ENCODE peak calls at places on chromosomes 11 and 22, in five cellular contexts. N, X, O, A and Q are unnamed samples.
A peak's percentile ranks its signal among the peaks of the same experiment; 100 is the strongest.

GRCh38 chr22:20550851-20551744 is 43.7 kb downstream of the MED15 start:
- DNase-seq in N (no peak), X (peak; percentile 68), O (peak; percentile 34), A (no peak), Q (no peak)

GRCh38 chr11:46857666-46858065 is 11.6 kb upstream of the CKAP5 start:
- DNase-seq in N (no peak), X (no peak), O (peak; percentile 12), A (no peak), Q (no peak)

GRCh38 chr11:75334402-75334891 is 17.0 kb downstream of the ARRB1 start:
- DNase-seq in N (no peak), X (no peak), O (no peak), A (no peak), Q (no peak)

GRCh38 chr11:103624708-103625623 is 411.5 kb upstream of the DDI1 start:
- DNase-seq in N (no peak), X (no peak), O (no peak), A (no peak), Q (no peak)

GRCh38 chr11:124174001-124174400 is 9.1 kb upstream of the OR10D3 start:
- DNase-seq in N (no peak), X (no peak), O (peak; percentile 23), A (peak; percentile 51), Q (no peak)

GRCh38 chr11:106091480-106092123 is 14.1 kb downstream of the AASDHPPT start:
- DNase-seq in N (no peak), X (no peak), O (no peak), A (no peak), Q (no peak)

GRCh38 chr11:65420506-65421203 is 1.9 kb upstream of the NEAT1 start:
- DNase-seq in N (no peak), X (no peak), O (no peak), A (no peak), Q (no peak)

GRCh38 chr11:113715882-113716625 is 9.9 kb upstream of the TMPRSS5 start:
- DNase-seq in N (no peak), X (no peak), O (no peak), A (no peak), Q (no peak)

GRCh38 chr11:26187639-26188038 is 144.3 kb upstream of the ANO3 start:
- DNase-seq in N (no peak), X (no peak), O (peak; percentile 7), A (no peak), Q (no peak)

GRCh38 chr11:109425554-109425953 is 3.6 kb downstream of the C11orf87 start:
- DNase-seq in N (no peak), X (no peak), O (no peak), A (no peak), Q (no peak)

GRCh38 chr11:90288207-90288821 is 65.5 kb upstream of the CHORDC1 start:
- DNase-seq in N (no peak), X (no peak), O (no peak), A (no peak), Q (no peak)

GRCh38 chr11:1878134-1879031 is 13.3 kb downstream of the PRR33 start:
- DNase-seq in N (peak; percentile 64), X (peak; percentile 69), O (peak; percentile 7), A (no peak), Q (peak; percentile 29)

GRCh38 chr11:47408598-47409439 is 429 bp downstream of the SLC39A13 start:
- DNase-seq in N (no peak), X (peak; percentile 85), O (peak; percentile 53), A (peak; percentile 71), Q (peak; percentile 43)

GRCh38 chr11:35464308-35464707 is 45.0 kb upstream of the SLC1A2 start:
- DNase-seq in N (no peak), X (no peak), O (no peak), A (no peak), Q (no peak)

GRCh38 chr11:10208045-10208674 is 85.9 kb downstream of the SBF2 start:
- DNase-seq in N (no peak), X (no peak), O (no peak), A (no peak), Q (no peak)

GRCh38 chr11:75437966-75438659 is 5.1 kb upstream of the KLHL35 start:
- DNase-seq in N (no peak), X (no peak), O (no peak), A (no peak), Q (no peak)

GRCh38 chr22:20569059-20570058 is 61.9 kb downstream of the MED15 start:
- DNase-seq in N (peak; percentile 61), X (peak; percentile 90), O (peak; percentile 74), A (peak; percentile 96), Q (no peak)

GRCh38 chr22:43090130-43090789 is 1.1 kb upstream of the TTLL1 start:
- DNase-seq in N (peak; percentile 34), X (no peak), O (peak; percentile 79), A (peak; percentile 52), Q (peak; percentile 60)

GRCh38 chr22:33785283-33785991 is 134.8 kb downstream of the LARGE1 start:
- DNase-seq in N (no peak), X (no peak), O (peak; percentile 3), A (no peak), Q (no peak)

GRCh38 chr11:106152013-106152412 is 74.6 kb downstream of the AASDHPPT start:
- DNase-seq in N (no peak), X (no peak), O (peak; percentile 57), A (peak; percentile 10), Q (no peak)

GRCh38 chr22:48943567-48944432 is 883.9 kb downstream of the BRD1 start:
- DNase-seq in N (no peak), X (peak; percentile 40), O (no peak), A (no peak), Q (peak; percentile 20)

GRCh38 chr11:44680982-44681597 is 45.7 kb upstream of the TSPAN18 start:
- DNase-seq in N (no peak), X (no peak), O (no peak), A (no peak), Q (no peak)

GRCh38 chr22:42229455-42230149 is 40.9 kb downstream of the TCF20 start:
- DNase-seq in N (no peak), X (no peak), O (peak; percentile 56), A (peak; percentile 53), Q (no peak)

GRCh38 chr11:64690235-64690634 is 32.8 kb downstream of the NRXN2 start:
- DNase-seq in N (peak; percentile 49), X (no peak), O (no peak), A (no peak), Q (no peak)

GRCh38 chr11:121795206-121795605 is 320.8 kb downstream of the BLID start:
- DNase-seq in N (no peak), X (no peak), O (no peak), A (no peak), Q (no peak)

GRCh38 chr11:10911907-10912306 is 54.1 kb upstream of the ZBED5 start:
- DNase-seq in N (no peak), X (no peak), O (no peak), A (no peak), Q (no peak)

GRCh38 chr22:19793161-19793560 is 32.6 kb downstream of the TBX1 start:
- DNase-seq in N (no peak), X (no peak), O (no peak), A (no peak), Q (no peak)

GRCh38 chr11:71080239-71081097 is 171.9 kb downstream of the SHANK2 start:
- DNase-seq in N (peak; percentile 22), X (peak; percentile 71), O (peak; percentile 78), A (peak; percentile 86), Q (peak; percentile 81)

GRCh38 chr22:19397729-19398094 is 33.8 kb downstream of the HIRA start:
- DNase-seq in N (no peak), X (no peak), O (no peak), A (no peak), Q (no peak)

GRCh38 chr22:46546466-46547178 is 9.2 kb upstream of the CELSR1 start:
- DNase-seq in N (peak; percentile 88), X (peak; percentile 64), O (peak; percentile 55), A (peak; percentile 84), Q (no peak)

GRCh38 chr11:33454264-33454663 is 197.1 kb downstream of the HIPK3 start:
- DNase-seq in N (no peak), X (no peak), O (no peak), A (no peak), Q (no peak)

GRCh38 chr11:113256431-113257227 is 57.8 kb upstream of the TTC12 start:
- DNase-seq in N (no peak), X (no peak), O (no peak), A (peak; percentile 43), Q (no peak)

GRCh38 chr11:27234043-27234668 is 128.9 kb downstream of the CCDC34 start:
- DNase-seq in N (peak; percentile 31), X (no peak), O (no peak), A (no peak), Q (peak; percentile 69)

GRCh38 chr22:41782751-41783150 is 17.7 kb upstream of the CCDC134 start:
- DNase-seq in N (no peak), X (no peak), O (no peak), A (no peak), Q (no peak)

GRCh38 chr11:74755395-74755995 is 6.8 kb downstream of the RNF169 start:
- DNase-seq in N (no peak), X (no peak), O (no peak), A (no peak), Q (no peak)

GRCh38 chr11:87437133-87437843 is 399.6 kb downstream of the TMEM135 start:
- DNase-seq in N (no peak), X (no peak), O (no peak), A (no peak), Q (no peak)

GRCh38 chr22:43393132-43393844 is 18.5 kb upstream of the MPPED1 start:
- DNase-seq in N (no peak), X (peak; percentile 11), O (no peak), A (no peak), Q (no peak)

GRCh38 chr11:20415432-20415831 is 27.9 kb downstream of the PRMT3 start:
- DNase-seq in N (no peak), X (no peak), O (no peak), A (no peak), Q (no peak)
- H3K27ac ChIP-seq in N (no peak overlapping the region), X (no peak overlapping the region), O (no peak overlapping the region), A (no peak overlapping the region), Q (no peak overlapping the region)

GRCh38 chr11:72759468-72759867 is 7.3 kb upstream of the ARAP1 start:
- DNase-seq in N (no peak), X (no peak), O (no peak), A (no peak), Q (no peak)
- H3K27ac ChIP-seq in N (no peak overlapping the region), X (no peak overlapping the region), O (peak overlapping the region; percentile 35), A (peak overlapping the region; percentile 73), Q (peak overlapping the region; percentile 9)

DNA sequence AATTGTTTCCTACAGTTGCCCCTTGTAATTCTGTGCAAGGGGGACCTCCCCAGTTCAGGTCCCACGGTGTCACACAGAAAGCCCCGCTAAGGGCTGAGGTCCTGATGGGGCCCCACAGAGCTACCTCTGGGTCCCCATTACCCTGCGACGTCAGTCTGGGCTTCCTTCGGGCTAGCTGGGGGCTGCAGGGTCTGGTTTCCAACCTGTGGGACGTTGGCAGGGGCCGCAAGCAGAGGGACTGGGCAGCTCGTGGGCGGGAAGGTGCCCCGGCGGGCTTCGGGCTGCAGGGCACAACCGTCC is 698 bp downstream of the SLC37A4 start:
- DNase-seq in N (no peak), X (no peak), O (no peak), A (no peak), Q (no peak)
- H3K27ac ChIP-seq in N (peak overlapping the region; percentile 81), X (peak overlapping the region; percentile 92), O (peak overlapping the region; percentile 88), A (no peak overlapping the region), Q (peak overlapping the region; percentile 75)

DNA sequence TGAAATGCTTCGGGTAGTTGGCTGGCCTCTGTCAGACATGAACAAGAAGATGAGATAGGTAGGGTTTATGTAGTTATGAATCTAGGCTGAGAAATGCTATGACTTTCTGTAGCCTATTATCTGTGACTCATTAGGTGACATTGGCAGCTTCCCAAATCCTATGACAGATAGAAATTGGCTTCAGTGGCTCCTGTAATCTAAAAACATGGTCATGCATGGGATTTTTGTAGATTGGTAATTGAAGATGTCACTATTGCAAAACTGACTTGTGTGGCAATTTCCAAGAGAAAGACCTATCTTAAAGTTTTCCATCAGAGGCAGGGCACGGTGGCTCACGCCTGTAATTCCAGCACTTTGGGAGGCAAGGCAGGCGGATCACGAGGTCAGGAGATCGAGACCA is 29.4 kb upstream of the GRIK4 start:
- DNase-seq in N (no peak), X (no peak), O (peak; percentile 8), A (no peak), Q (no peak)
- H3K27ac ChIP-seq in N (no peak overlapping the region), X (no peak overlapping the region), O (no peak overlapping the region), A (no peak overlapping the region), Q (no peak overlapping the region)